ENCODE peak calls at places on chromosomes 16 and 17, in ten cellular contexts. N is cardiac fibroblast, G is HS-5, B is amniotic stem cell, A is HT-29, S is pulmonary artery endothelial cell, P is left colon, Z is astrocyte of the spinal cord, U is AG08396, I is fibroblast of lung. T is an unnamed sample.

GRCh38 chr17:67458203-67458602 is 81.1 kb downstream of the PITPNC1 start:
- DNase-seq in N (no peak), G (no peak), B (no peak), A (no peak), S (no peak), P (no peak), Z (no peak), U (no peak), I (no peak), T (no peak)

GRCh38 chr17:67600408-67600807 is 117.3 kb upstream of the NOL11 start:
- DNase-seq in N (no peak), G (no peak), B (no peak), A (no peak), S (no peak), P (no peak), Z (no peak), U (no peak), I (no peak), T (no peak)

GRCh38 chr17:42720996-42721583 is 23.8 kb downstream of the EZH1 start:
- DNase-seq in N (peak), G (peak), B (peak), A (peak), S (peak), P (no peak), Z (peak), U (peak), I (peak), T (peak)

GRCh38 chr17:1592751-1593629 is 30.4 kb upstream of the PITPNA start:
- DNase-seq in N (no peak), G (no peak), B (no peak), A (no peak), S (no peak), P (peak), Z (no peak), U (no peak), I (no peak), T (no peak)

GRCh38 chr17:72614871-72615626 is 477.4 kb downstream of the SLC39A11 start:
- DNase-seq in N (peak), G (no peak), B (no peak), A (peak), S (no peak), P (peak), Z (peak), U (no peak), I (peak), T (peak)

GRCh38 chr17:55266051-55266957 is 1.5 kb downstream of the HLF start:
- DNase-seq in N (no peak), G (no peak), B (no peak), A (no peak), S (no peak), P (no peak), Z (no peak), U (no peak), I (no peak), T (no peak)

GRCh38 chr16:2174396-2175131 is 19.0 kb downstream of the TRAF7 start:
- DNase-seq in N (no peak), G (no peak), B (no peak), A (no peak), S (no peak), P (no peak), Z (no peak), U (no peak), I (no peak), T (no peak)

GRCh38 chr16:86010680-86011141 is 111.7 kb downstream of the IRF8 start:
- DNase-seq in N (no peak), G (no peak), B (no peak), A (no peak), S (no peak), P (peak), Z (no peak), U (no peak), I (no peak), T (no peak)